ENCODE peak calls at places on chromosomes 4 and X, in nine cellular contexts. N is mammary epithelial cell, K is fibroblast of lung, D is endodermal cell, Q is GM23248, B is endothelial cell of umbilical vein, X is neural progenitor cell, S is IMR-90, G is HCT116. V is an unnamed sample.

GRCh38 chrX:320126-320783 is 1.7 kb upstream of the GTPBP6 start:
- DNase-seq in N (peak; percentile 17), K (peak; percentile 28), D (no peak), Q (peak; percentile 46), B (peak; percentile 28), X (peak; percentile 43), S (peak; percentile 10), G (no peak), V (peak; percentile 28)

GRCh38 chr4:8414377-8414776 is 26.1 kb downstream of the ACOX3 start:
- DNase-seq in N (peak; percentile 53), K (no peak), D (no peak), Q (no peak), B (no peak), X (no peak), S (no peak), G (no peak), V (no peak)

GRCh38 chr4:131296192-131296591 is 1852.9 kb upstream of the PCDH10 start:
- DNase-seq in N (no peak), K (no peak), D (no peak), Q (no peak), B (no peak), X (no peak), S (no peak), G (no peak), V (no peak)

GRCh38 chr4:121216438-121216837 is 52.3 kb upstream of the TNIP3 start:
- DNase-seq in N (no peak), K (no peak), D (no peak), Q (no peak), B (no peak), X (no peak), S (no peak), G (no peak), V (peak; percentile 21)

GRCh38 chrX:106035064-106035463 is 3.5 kb downstream of the SERPINA7 start:
- DNase-seq in N (no peak), K (no peak), D (no peak), Q (no peak), B (no peak), X (peak; percentile 25), S (no peak), G (peak; percentile 8), V (no peak)

GRCh38 chr4:10162341-10163000 is 45.9 kb upstream of the WDR1 start:
- DNase-seq in N (no peak), K (no peak), D (no peak), Q (no peak), B (no peak), X (no peak), S (no peak), G (no peak), V (no peak)

GRCh38 chrX:32929040-32929439 is 282.3 kb downstream of the DMD start:
- DNase-seq in N (no peak), K (no peak), D (no peak), Q (no peak), B (no peak), X (no peak), S (no peak), G (no peak), V (no peak)

GRCh38 chrX:111270339-111270738 is at the start of gene CAPN6:
- DNase-seq in N (peak; percentile 55), K (no peak), D (peak; percentile 82), Q (peak; percentile 40), B (no peak), X (peak; percentile 77), S (peak; percentile 5), G (no peak), V (peak; percentile 12)

GRCh38 chr4:184237612-184238011 is 19.9 kb upstream of the ENPP6 start:
- DNase-seq in N (peak; percentile 61), K (no peak), D (no peak), Q (peak; percentile 10), B (no peak), X (no peak), S (no peak), G (no peak), V (peak; percentile 17)

GRCh38 chr4:118872181-118872580 is 16.5 kb upstream of the SYNPO2 start:
- DNase-seq in N (peak; percentile 24), K (no peak), D (no peak), Q (no peak), B (no peak), X (no peak), S (no peak), G (no peak), V (no peak)

GRCh38 chr4:53551963-53552362 is 39.3 kb downstream of the LNX1 start:
- DNase-seq in N (no peak), K (no peak), D (no peak), Q (peak; percentile 72), B (peak; percentile 34), X (no peak), S (no peak), G (no peak), V (no peak)

GRCh38 chrX:16825306-16826035 is 39.2 kb downstream of the TXLNG start:
- DNase-seq in N (peak; percentile 74), K (no peak), D (no peak), Q (peak; percentile 69), B (peak; percentile 34), X (no peak), S (peak; percentile 42), G (no peak), V (peak; percentile 24)

GRCh38 chr4:47939456-47939855 is 25.1 kb upstream of the NFXL1 start:
- DNase-seq in N (no peak), K (no peak), D (no peak), Q (no peak), B (no peak), X (no peak), S (no peak), G (no peak), V (no peak)

GRCh38 chrX:150167482-150168324 is 195.4 kb upstream of the MAMLD1 start:
- DNase-seq in N (no peak), K (no peak), D (no peak), Q (no peak), B (no peak), X (no peak), S (no peak), G (no peak), V (no peak)

GRCh38 chrX:25020391-25021131 is 4.8 kb upstream of the ARX start:
- DNase-seq in N (no peak), K (no peak), D (peak; percentile 94), Q (no peak), B (no peak), X (peak; percentile 90), S (no peak), G (no peak), V (no peak)

GRCh38 chr4:152992027-152992426 is 55.9 kb downstream of the FHDC1 start:
- DNase-seq in N (peak; percentile 97), K (no peak), D (no peak), Q (no peak), B (no peak), X (no peak), S (no peak), G (no peak), V (no peak)

GRCh38 chrX:8743126-8743732 is 11.3 kb upstream of the ANOS1 start:
- DNase-seq in N (peak; percentile 35), K (peak; percentile 38), D (peak; percentile 90), Q (peak; percentile 46), B (peak; percentile 26), X (peak; percentile 59), S (peak; percentile 31), G (no peak), V (peak; percentile 32)

GRCh38 chrX:48558270-48558669 is 16.0 kb upstream of the RBM3 start:
- DNase-seq in N (peak; percentile 87), K (peak; percentile 70), D (no peak), Q (peak; percentile 87), B (peak; percentile 53), X (no peak), S (peak; percentile 87), G (no peak), V (peak; percentile 70)

GRCh38 chr4:151658959-151659593 is 101.7 kb downstream of the GATB start:
- DNase-seq in N (no peak), K (peak; percentile 34), D (peak; percentile 17), Q (peak; percentile 83), B (peak; percentile 30), X (no peak), S (peak; percentile 67), G (no peak), V (peak; percentile 68)

GRCh38 chr4:3204021-3204431 is 44.9 kb upstream of the MSANTD1 start:
- DNase-seq in N (no peak), K (peak; percentile 69), D (no peak), Q (peak; percentile 87), B (no peak), X (no peak), S (peak; percentile 67), G (no peak), V (peak; percentile 58)
- H3K9ac ChIP-seq in N (no peak overlapping the region), K (no peak overlapping the region), D (no peak overlapping the region), Q (peak overlapping the region; percentile 52), B (no peak overlapping the region), X (no peak overlapping the region), S (no peak overlapping the region), G (no peak overlapping the region), V (peak overlapping the region; percentile 56)

GRCh38 chr4:173661001-173661400 is 131.0 kb upstream of the HAND2 start:
- DNase-seq in N (no peak), K (no peak), D (no peak), Q (no peak), B (no peak), X (no peak), S (no peak), G (no peak), V (no peak)

GRCh38 chr4:173652283-173652931 is 122.4 kb upstream of the HAND2 start:
- DNase-seq in N (no peak), K (peak; percentile 6), D (no peak), Q (no peak), B (no peak), X (no peak), S (no peak), G (no peak), V (no peak)

GRCh38 chr4:173651651-173652282 is 121.7 kb upstream of the HAND2 start:
- DNase-seq in N (no peak), K (no peak), D (no peak), Q (no peak), B (no peak), X (no peak), S (no peak), G (no peak), V (no peak)

DNA sequence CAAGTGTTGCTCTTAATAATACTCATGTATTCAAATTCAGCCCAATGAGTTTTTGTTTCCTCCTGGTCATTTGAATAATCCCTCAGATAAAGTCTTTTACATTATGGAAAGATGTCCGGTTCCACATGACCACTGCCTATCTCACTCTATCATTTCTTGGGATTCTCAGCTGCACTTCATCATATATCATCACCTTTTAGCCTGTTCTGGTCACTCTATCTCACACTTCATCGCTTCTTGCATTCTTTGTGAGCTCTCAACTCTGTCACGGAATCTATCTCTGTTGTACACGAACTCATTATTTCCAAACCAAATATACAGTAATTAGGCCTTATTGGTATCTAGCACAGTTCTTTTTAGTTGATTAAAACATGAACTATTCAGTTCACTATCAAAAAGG is 126.9 kb upstream of the HAND2 start:
- DNase-seq in N (no peak), K (no peak), D (no peak), Q (no peak), B (no peak), X (no peak), S (no peak), G (no peak), V (no peak)
- H3K27ac ChIP-seq in N (no peak overlapping the region), K (no peak overlapping the region), D (no peak overlapping the region), Q (no peak overlapping the region), B (no peak overlapping the region), X (no peak overlapping the region), S (no peak overlapping the region), G (no peak overlapping the region), V (no peak overlapping the region)

GRCh38 chrX:148592595-148592994 is 92.2 kb downstream of the AFF2 start:
- DNase-seq in N (no peak), K (no peak), D (no peak), Q (no peak), B (no peak), X (no peak), S (no peak), G (no peak), V (no peak)
- H3K9ac ChIP-seq in N (no peak overlapping the region), K (no peak overlapping the region), D (no peak overlapping the region), Q (no peak overlapping the region), B (no peak overlapping the region), X (no peak overlapping the region), S (no peak overlapping the region), G (no peak overlapping the region), V (no peak overlapping the region)

GRCh38 chr4:80008971-80009370 is 64.1 kb downstream of the ANTXR2 start:
- DNase-seq in N (no peak), K (no peak), D (no peak), Q (no peak), B (no peak), X (no peak), S (no peak), G (no peak), V (no peak)
- H3K27ac ChIP-seq in N (no peak overlapping the region), K (no peak overlapping the region), D (no peak overlapping the region), Q (no peak overlapping the region), B (no peak overlapping the region), X (no peak overlapping the region), S (no peak overlapping the region), G (no peak overlapping the region), V (no peak overlapping the region)

V was measured in mesenchymal stem cell.